ENCODE peak calls at places on chromosomes 12 and 14, in four cellular contexts. A is left ventricle myocardium inferior; N is CD4-positive, alpha-beta T cell; R is HFFc6. U is an unnamed sample.

GRCh38 chr12:128783129-128783574 is 40.6 kb downstream of the SLC15A4 start:
- DNase-seq in A (no peak), N (no peak), R (no peak), U (peak)

GRCh38 chr12:63164911-63165310 is 13.9 kb upstream of the AVPR1A start:
- DNase-seq in A (no peak), N (no peak), R (no peak), U (no peak)

GRCh38 chr12:2959194-2959507 is at the start of gene TEAD4:
- DNase-seq in A (peak), N (no peak), R (peak), U (no peak)

GRCh38 chr14:21734457-21735074 is 60.9 kb upstream of the OR4E1 start:
- DNase-seq in A (no peak), N (peak), R (no peak), U (no peak)

GRCh38 chr12:3310271-3311026 is 180.6 kb upstream of the PRMT8 start:
- DNase-seq in A (no peak), N (no peak), R (no peak), U (no peak)

GRCh38 chr12:117897379-117898161 is 71.2 kb downstream of the KSR2 start:
- DNase-seq in A (no peak), N (no peak), R (no peak), U (no peak)

GRCh38 chr12:93720559-93720958 is 43.4 kb downstream of the CRADD start:
- DNase-seq in A (no peak), N (no peak), R (no peak), U (no peak)

GRCh38 chr12:94565683-94566082 is 84.7 kb downstream of the TMCC3 start:
- DNase-seq in A (no peak), N (no peak), R (no peak), U (no peak)

GRCh38 chr12:58564721-58565120 is 355.6 kb downstream of the LRIG3 start:
- DNase-seq in A (no peak), N (no peak), R (no peak), U (no peak)

GRCh38 chr14:68663385-68664076 is 129.3 kb downstream of the ZFP36L1 start:
- DNase-seq in A (no peak), N (no peak), R (peak), U (no peak)

DNA sequence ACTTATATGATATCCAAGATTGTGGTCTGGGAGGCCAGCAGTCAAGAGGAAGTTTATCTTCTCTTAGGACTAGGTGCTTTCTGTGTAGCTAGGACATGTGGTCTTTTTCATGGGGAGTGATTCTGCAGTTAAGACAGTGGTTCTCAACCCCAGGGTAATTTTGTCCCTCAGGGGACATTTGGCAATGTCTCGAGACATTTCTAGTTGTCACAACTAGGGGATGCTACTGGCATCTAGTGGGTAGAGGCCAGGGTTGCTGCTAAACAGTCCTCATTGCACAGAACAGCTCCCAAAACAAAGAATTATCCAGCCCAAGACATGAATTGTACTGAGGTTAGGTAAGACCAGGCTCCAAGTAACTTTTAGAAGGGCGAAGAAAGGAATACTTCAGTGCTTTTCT is 20.0 kb downstream of the AMDHD1 start:
- DNase-seq in A (no peak), N (no peak), R (no peak), U (no peak)
- TF ChIP-seq CTCF in A (no peak), N (no peak), R (no peak), U (no peak)

GRCh38 chr12:46401703-46402102 is 29.1 kb upstream of the SLC38A2 start:
- DNase-seq in A (peak), N (no peak), R (no peak), U (no peak)
- TF ChIP-seq CTCF in A (peak), N (no peak), R (peak), U (no peak)

GRCh38 chr12:105382771-105383632 is 52.5 kb downstream of the C12orf75 start:
- DNase-seq in A (no peak), N (no peak), R (peak), U (no peak)
- TF ChIP-seq CTCF in A (peak), N (peak), R (peak), U (peak)

DNA sequence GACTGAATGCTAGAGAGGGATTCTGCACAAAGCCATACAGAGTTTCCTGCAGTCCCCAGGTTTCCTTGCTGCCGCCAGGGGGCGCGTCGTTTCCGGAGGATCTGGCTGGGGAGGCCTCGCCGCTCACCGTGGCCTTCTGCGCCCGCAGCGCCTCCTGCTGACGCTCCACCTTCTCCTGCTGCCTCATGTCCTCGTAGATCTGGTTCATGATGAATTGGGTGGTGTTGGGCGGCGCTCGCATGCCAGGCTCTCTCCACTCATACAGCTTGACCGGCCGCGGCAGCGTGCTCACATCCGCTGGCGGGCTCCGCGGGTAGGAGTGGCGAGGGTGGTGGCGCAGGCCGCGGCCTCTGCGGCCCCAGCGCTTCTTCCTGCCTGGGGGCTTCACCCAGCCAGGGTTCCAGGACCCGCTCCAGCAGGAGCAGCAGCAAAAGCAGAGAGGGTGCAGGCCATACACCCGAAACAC is 987 bp downstream of the CCER1 start:
- DNase-seq in A (no peak), N (no peak), R (no peak), U (no peak)
- TF ChIP-seq CTCF in A (peak), N (no peak), R (peak), U (no peak)

DNA sequence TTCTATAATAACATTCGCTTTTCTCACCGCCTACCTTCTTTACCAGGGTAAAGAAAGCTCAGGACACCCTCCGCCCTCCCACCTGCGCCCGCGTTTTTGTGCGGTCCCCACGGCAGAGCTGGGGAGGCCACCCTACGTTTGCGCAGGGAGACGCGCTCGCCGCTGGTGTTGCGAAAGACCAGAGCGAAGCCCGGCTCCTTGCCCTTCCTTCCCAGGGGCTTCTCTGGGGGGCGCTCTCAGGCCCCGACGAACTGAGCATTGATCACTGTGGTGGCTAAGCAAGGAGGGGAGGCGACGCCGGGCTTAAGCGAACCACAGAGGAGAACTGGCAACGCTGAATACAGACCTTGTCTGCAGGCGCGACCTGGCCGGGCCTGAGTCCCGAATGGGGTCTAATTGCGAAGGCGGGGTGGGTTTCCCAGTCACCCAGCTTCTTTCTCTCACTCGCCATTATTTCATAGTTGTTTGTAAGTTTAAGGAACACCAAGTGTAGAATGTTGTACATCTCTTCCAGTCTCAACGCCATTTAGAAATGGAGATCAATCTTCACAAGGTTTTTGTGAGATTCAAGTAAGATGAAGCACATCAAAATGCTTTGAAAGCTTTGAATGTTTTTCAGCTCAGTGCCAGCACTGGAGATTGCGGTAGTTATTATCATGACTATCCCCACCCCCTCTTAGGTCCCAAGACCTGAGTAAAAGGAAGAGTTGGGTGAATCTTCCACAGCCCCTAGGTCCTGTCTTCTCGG is 1.7 kb upstream of the NKX2-1 start:
- DNase-seq in A (no peak), N (no peak), R (no peak), U (no peak)
- TF ChIP-seq CTCF in A (no peak), N (no peak), R (no peak), U (no peak)

GRCh38 chr12:47748507-47748828 is 10.2 kb downstream of the RAPGEF3 start:
- DNase-seq in A (no peak), N (no peak), R (no peak), U (no peak)

GRCh38 chr12:47747596-47748506 is 10.8 kb downstream of the RAPGEF3 start:
- DNase-seq in A (no peak), N (no peak), R (no peak), U (no peak)

GRCh38 chr12:47746073-47746472 is 12.6 kb downstream of the RAPGEF3 start:
- DNase-seq in A (no peak), N (no peak), R (no peak), U (no peak)

GRCh38 chr12:47746523-47746922 is 12.2 kb downstream of the RAPGEF3 start:
- DNase-seq in A (no peak), N (no peak), R (no peak), U (no peak)

GRCh38 chr12:47747115-47747514 is 11.6 kb downstream of the RAPGEF3 start:
- DNase-seq in A (no peak), N (no peak), R (no peak), U (no peak)
- TF ChIP-seq CTCF in A (no peak), N (no peak), R (no peak), U (no peak)

U was measured in natural killer cell.